ENCODE peak calls at places on chromosomes 11 and 22, in four cellular contexts. I is M059J, L is SK-N-SH, Q is NCI-H2029 treated with DMSO at 0.1 percent for 48 hours. R is an unnamed sample.

GRCh38 chr11:123308077-123308476 is 113.0 kb upstream of the CLMP start:
- DNase-seq in I (peak), L (peak), Q (peak), R (no peak)

GRCh38 chr22:47291565-47292495 is 529.4 kb downstream of the TBC1D22A start:
- DNase-seq in I (no peak), L (no peak), Q (no peak), R (no peak)

GRCh38 chr11:76626921-76627391 is 43.6 kb downstream of the LRRC32 start:
- DNase-seq in I (peak), L (no peak), Q (no peak), R (peak)

GRCh38 chr11:47887910-47888569 is 39.9 kb upstream of the NUP160 start:
- DNase-seq in I (no peak), L (no peak), Q (no peak), R (no peak)

GRCh38 chr11:95487391-95487790 is 256.4 kb upstream of the SESN3 start:
- DNase-seq in I (no peak), L (no peak), Q (no peak), R (no peak)

GRCh38 chr11:2393111-2393868 is 7.3 kb upstream of the TSSC4 start:
- DNase-seq in I (no peak), L (no peak), Q (no peak), R (no peak)

GRCh38 chr11:46253258-46254134 is 24.0 kb upstream of the CREB3L1 start:
- DNase-seq in I (no peak), L (no peak), Q (no peak), R (no peak)

GRCh38 chr22:17102297-17102667 is 17.5 kb downstream of the IL17RA start:
- DNase-seq in I (no peak), L (no peak), Q (no peak), R (no peak)